ENCODE peak calls at places on chromosomes 7 and 10, in seven cellular contexts. One of them, this sample, is unnamed.

GRCh38 chr10:62224606-62225005 is 44.0 kb downstream of the RTKN2 start:
- DNase-seq in HT1080: peak
- DNase-seq in activated naive CD8-positive, alpha-beta T cell treated with anti-CD3 and anti-CD28 coated beads, Interleukin-2, amount 50 U/mL, for 24 hours: no peak
- DNase-seq in brain microvascular endothelial cell: peak
- DNase-seq in fibroblast of the aortic adventitia: peak
- DNase-seq in PC-9: peak
- DNase-seq in globus pallidus: no peak
- DNase-seq in this sample: no peak

GRCh38 chr7:42618649-42619315 is 293.1 kb downstream of the C7orf25 start:
- DNase-seq in HT1080: no peak
- DNase-seq in activated naive CD8-positive, alpha-beta T cell treated with anti-CD3 and anti-CD28 coated beads, Interleukin-2, amount 50 U/mL, for 24 hours: no peak
- DNase-seq in brain microvascular endothelial cell: no peak
- DNase-seq in fibroblast of the aortic adventitia: no peak
- DNase-seq in PC-9: no peak
- DNase-seq in globus pallidus: no peak
- DNase-seq in this sample: no peak

GRCh38 chr10:123559066-123559822 is 106.9 kb upstream of the GPR26 start:
- DNase-seq in HT1080: peak
- DNase-seq in activated naive CD8-positive, alpha-beta T cell treated with anti-CD3 and anti-CD28 coated beads, Interleukin-2, amount 50 U/mL, for 24 hours: peak
- DNase-seq in brain microvascular endothelial cell: peak
- DNase-seq in fibroblast of the aortic adventitia: peak
- DNase-seq in PC-9: peak
- DNase-seq in globus pallidus: peak
- DNase-seq in this sample: peak

GRCh38 chr10:21985541-21985940 is 18.0 kb downstream of the DNAJC1 start:
- DNase-seq in HT1080: no peak
- DNase-seq in activated naive CD8-positive, alpha-beta T cell treated with anti-CD3 and anti-CD28 coated beads, Interleukin-2, amount 50 U/mL, for 24 hours: no peak
- DNase-seq in brain microvascular endothelial cell: no peak
- DNase-seq in fibroblast of the aortic adventitia: peak
- DNase-seq in PC-9: no peak
- DNase-seq in globus pallidus: no peak
- DNase-seq in this sample: no peak

GRCh38 chr7:30168800-30169584 is 34.2 kb downstream of the MTURN start:
- DNase-seq in HT1080: peak
- DNase-seq in activated naive CD8-positive, alpha-beta T cell treated with anti-CD3 and anti-CD28 coated beads, Interleukin-2, amount 50 U/mL, for 24 hours: no peak
- DNase-seq in brain microvascular endothelial cell: peak
- DNase-seq in fibroblast of the aortic adventitia: peak
- DNase-seq in PC-9: peak
- DNase-seq in globus pallidus: no peak
- DNase-seq in this sample: no peak

GRCh38 chr7:24995466-24995865 is 15.5 kb upstream of the OSBPL3 start:
- DNase-seq in HT1080: no peak
- DNase-seq in activated naive CD8-positive, alpha-beta T cell treated with anti-CD3 and anti-CD28 coated beads, Interleukin-2, amount 50 U/mL, for 24 hours: no peak
- DNase-seq in brain microvascular endothelial cell: no peak
- DNase-seq in fibroblast of the aortic adventitia: no peak
- DNase-seq in PC-9: no peak
- DNase-seq in globus pallidus: no peak
- DNase-seq in this sample: no peak

GRCh38 chr10:111207525-111207924 is 130.7 kb downstream of the ADRA2A start:
- DNase-seq in HT1080: no peak
- DNase-seq in activated naive CD8-positive, alpha-beta T cell treated with anti-CD3 and anti-CD28 coated beads, Interleukin-2, amount 50 U/mL, for 24 hours: peak
- DNase-seq in brain microvascular endothelial cell: no peak
- DNase-seq in fibroblast of the aortic adventitia: no peak
- DNase-seq in PC-9: no peak
- DNase-seq in globus pallidus: no peak
- DNase-seq in this sample: no peak

GRCh38 chr10:7277874-7278273 is 133.0 kb downstream of the SFMBT2 start:
- DNase-seq in HT1080: no peak
- DNase-seq in activated naive CD8-positive, alpha-beta T cell treated with anti-CD3 and anti-CD28 coated beads, Interleukin-2, amount 50 U/mL, for 24 hours: no peak
- DNase-seq in brain microvascular endothelial cell: no peak
- DNase-seq in fibroblast of the aortic adventitia: no peak
- DNase-seq in PC-9: no peak
- DNase-seq in globus pallidus: no peak
- DNase-seq in this sample: no peak

GRCh38 chr7:102284891-102285540 is 1.7 kb upstream of the SH2B2 start:
- DNase-seq in HT1080: no peak
- DNase-seq in activated naive CD8-positive, alpha-beta T cell treated with anti-CD3 and anti-CD28 coated beads, Interleukin-2, amount 50 U/mL, for 24 hours: no peak
- DNase-seq in brain microvascular endothelial cell: no peak
- DNase-seq in fibroblast of the aortic adventitia: no peak
- DNase-seq in PC-9: no peak
- DNase-seq in globus pallidus: peak
- DNase-seq in this sample: peak

This sample was measured in Ammon's horn.